ENCODE peak calls at places on chromosomes 5 and 9, in ten cellular contexts. Q, I, P, X, Z, W, T, O, G and R are unnamed samples.

GRCh38 chr5:105101597-105101996 is 1539.0 kb upstream of the NUDT12 start:
- DNase-seq in G (no peak), I (no peak), X (no peak), T (no peak), O (no peak), P (peak), Z (no peak), Q (peak), W (no peak), R (no peak)

GRCh38 chr9:125911861-125912260 is 164.7 kb downstream of the PBX3 start:
- DNase-seq in P (no peak), I (no peak), W (no peak), Z (no peak), Q (no peak), G (no peak), O (no peak), T (no peak), X (peak), R (no peak)

GRCh38 chr5:170818222-170818621 is 34.7 kb downstream of the GABRP start:
- DNase-seq in G (no peak), Q (no peak), P (peak), W (no peak), O (no peak), T (no peak), Z (no peak), X (peak), I (no peak), R (no peak)

GRCh38 chr5:160397492-160397891 is 2.4 kb downstream of the FAM200C start:
- DNase-seq in G (no peak), Z (no peak), Q (no peak), P (no peak), W (no peak), O (no peak), I (no peak), T (no peak), X (no peak), R (no peak)

GRCh38 chr5:360277-361027 is 38.9 kb downstream of the AHRR start:
- DNase-seq in T (no peak), G (no peak), P (no peak), O (no peak), W (no peak), Q (no peak), Z (no peak), X (no peak), I (no peak), R (no peak)

GRCh38 chr9:9820411-9820810 is 792.4 kb downstream of the PTPRD start:
- DNase-seq in Q (no peak), P (peak), Z (no peak), W (no peak), O (no peak), X (no peak), T (no peak), I (no peak), G (no peak), R (no peak)

GRCh38 chr9:3329361-3329760 is 196.4 kb downstream of the RFX3 start:
- DNase-seq in Q (peak), O (no peak), T (no peak), X (peak), W (no peak), I (no peak), P (no peak), G (no peak), Z (no peak), R (no peak)

GRCh38 chr9:104903609-104904008 is 24.3 kb downstream of the ABCA1 start:
- DNase-seq in T (no peak), O (peak), G (no peak), W (no peak), P (peak), Z (no peak), Q (peak), X (peak), I (no peak), R (no peak)

GRCh38 chr5:35488055-35488454 is 129.6 kb upstream of the SPEF2 start:
- DNase-seq in G (no peak), X (no peak), T (no peak), Z (no peak), O (no peak), P (peak), Q (no peak), W (no peak), I (no peak), R (no peak)

GRCh38 chr9:14343948-14344547 is 30.1 kb upstream of the NFIB start:
- DNase-seq in T (no peak), G (no peak), P (no peak), I (no peak), O (no peak), Q (no peak), W (peak), X (no peak), Z (no peak), R (no peak)

GRCh38 chr5:25393321-25393720 is 748.5 kb upstream of the CDH10 start:
- DNase-seq in I (no peak), O (no peak), X (no peak), W (no peak), Q (no peak), T (no peak), P (no peak), G (no peak), Z (no peak), R (no peak)

GRCh38 chr9:127316586-127317383 is 52.2 kb downstream of the GARNL3 start:
- DNase-seq in W (no peak), P (no peak), O (no peak), Q (peak), G (no peak), I (no peak), T (no peak), Z (no peak), X (peak), R (no peak)

GRCh38 chr9:127319366-127320121 is 55.0 kb downstream of the GARNL3 start:
- DNase-seq in T (no peak), Q (no peak), Z (no peak), X (no peak), I (no peak), O (no peak), G (no peak), P (no peak), W (no peak), R (no peak)

GRCh38 chr9:127318651-127319167 is 54.1 kb downstream of the GARNL3 start:
- DNase-seq in X (peak), O (no peak), G (no peak), P (peak), W (peak), I (no peak), Q (peak), T (no peak), Z (no peak), R (no peak)

GRCh38 chr9:127323393-127323792 is 58.8 kb downstream of the GARNL3 start:
- DNase-seq in P (no peak), W (no peak), X (no peak), G (no peak), Q (no peak), T (no peak), I (no peak), Z (no peak), O (no peak), R (no peak)

GRCh38 chr9:127320122-127320378 is 55.5 kb downstream of the GARNL3 start:
- DNase-seq in X (no peak), W (no peak), P (no peak), Z (no peak), O (no peak), I (no peak), Q (no peak), T (no peak), G (no peak), R (no peak)
- H3K4me3 ChIP-seq in X (no peak), W (no peak), P (no peak), Z (no peak), O (no peak), I (no peak), Q (no peak), T (no peak), G (no peak), R (no peak)

DNA sequence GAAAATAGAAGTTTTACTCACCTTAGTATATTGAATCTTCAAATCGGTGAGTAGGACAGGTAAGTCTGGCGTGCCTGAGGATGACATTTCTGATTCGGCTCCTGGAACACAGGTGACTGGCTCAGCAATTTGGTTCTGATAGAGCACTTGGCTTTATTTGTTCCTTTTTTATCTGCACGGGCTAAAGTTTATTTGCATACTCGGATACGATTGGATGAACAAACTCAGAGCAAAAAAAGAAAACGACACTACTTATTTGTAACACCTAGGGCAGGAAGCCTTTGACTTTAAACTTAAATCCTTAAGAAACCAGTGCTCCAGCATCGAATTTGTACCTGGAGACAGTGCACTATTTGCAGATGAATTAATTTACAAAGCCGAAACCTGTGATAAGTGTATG is at the start of gene ALDH1A1:
- DNase-seq in P (peak), Z (peak), O (peak), G (no peak), Q (peak), W (no peak), I (no peak), X (peak), T (no peak), R (peak)
- H3K4me3 ChIP-seq in P (peak), Z (peak), O (no peak), G (peak), Q (peak), W (peak), I (no peak), X (peak), T (no peak), R (no peak)

GRCh38 chr5:124737651-124738050 is 8.8 kb downstream of the ZNF608 start:
- DNase-seq in W (no peak), O (no peak), Z (no peak), P (no peak), G (no peak), I (no peak), X (no peak), T (no peak), Q (no peak), R (no peak)
- H3K4me3 ChIP-seq in W (no peak), O (no peak), Z (no peak), P (no peak), G (no peak), I (no peak), X (no peak), T (no peak), Q (no peak), R (no peak)

DNA sequence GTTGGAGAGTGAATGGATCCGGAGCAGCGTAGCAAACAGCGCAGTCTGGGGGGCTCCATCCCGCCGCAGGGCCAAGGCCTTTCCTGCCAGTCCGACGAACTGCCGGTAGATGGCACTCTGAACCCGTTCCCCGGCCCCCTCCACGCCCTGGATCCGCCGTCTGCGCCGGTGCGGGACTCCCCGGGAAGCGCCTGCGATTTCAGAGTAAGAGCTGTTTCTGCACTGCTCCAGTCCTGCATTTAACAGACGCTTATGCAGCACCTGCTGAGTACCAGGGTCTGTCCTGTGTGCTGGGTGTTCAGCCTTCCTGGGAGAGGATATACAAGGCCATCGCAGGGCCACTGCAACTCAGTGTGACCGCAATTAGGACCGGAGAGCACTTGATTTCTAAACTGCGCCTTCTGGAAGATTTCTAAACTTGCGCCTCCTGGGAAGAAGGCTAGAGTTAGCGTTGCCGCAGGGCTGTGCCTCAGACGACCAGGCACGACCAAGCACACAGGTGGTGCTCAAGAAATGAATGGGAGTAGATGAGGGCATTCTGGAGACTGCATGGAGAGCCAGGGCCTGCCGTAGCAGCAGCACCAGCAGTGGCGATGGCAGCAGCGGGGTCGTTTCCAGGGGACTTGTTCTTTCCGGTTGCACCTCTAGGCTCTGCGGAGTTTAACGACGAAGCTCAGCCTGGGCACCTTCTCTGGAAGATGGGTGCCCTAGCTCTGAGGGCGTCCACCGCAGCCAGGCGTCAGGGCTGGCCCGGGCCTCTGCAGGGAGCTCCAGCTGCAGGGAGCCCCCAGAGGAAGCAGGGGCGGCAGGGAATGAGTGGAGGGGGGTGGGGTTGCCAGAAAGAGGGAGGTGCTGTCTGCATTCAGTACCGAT is 14.3 kb upstream of the TIFAB start:
- DNase-seq in W (peak), G (peak), Z (peak), O (peak), X (peak), T (peak), I (peak), Q (peak), P (peak), R (peak)
- H3K4me3 ChIP-seq in W (peak), G (peak), Z (peak), O (no peak), X (peak), T (peak), I (no peak), Q (no peak), P (peak), R (no peak)

GRCh38 chr9:134193912-134194535 is 29.7 kb upstream of the RNU6ATAC start:
- DNase-seq in W (no peak), T (no peak), G (peak), Z (peak), O (no peak), P (no peak), I (no peak), X (no peak), Q (no peak), R (no peak)
- H3K4me3 ChIP-seq in W (no peak), T (no peak), G (no peak), Z (no peak), O (no peak), P (no peak), I (no peak), X (no peak), Q (no peak), R (no peak)

GRCh38 chr9:112332977-112333638 is at the start of gene PTBP3:
- DNase-seq in X (peak), I (no peak), G (peak), Q (peak), W (peak), O (peak), T (peak), P (peak), Z (peak), R (peak)
- H3K4me3 ChIP-seq in X (peak), I (peak), G (peak), Q (peak), W (peak), O (peak), T (peak), P (peak), Z (peak), R (peak)

DNA sequence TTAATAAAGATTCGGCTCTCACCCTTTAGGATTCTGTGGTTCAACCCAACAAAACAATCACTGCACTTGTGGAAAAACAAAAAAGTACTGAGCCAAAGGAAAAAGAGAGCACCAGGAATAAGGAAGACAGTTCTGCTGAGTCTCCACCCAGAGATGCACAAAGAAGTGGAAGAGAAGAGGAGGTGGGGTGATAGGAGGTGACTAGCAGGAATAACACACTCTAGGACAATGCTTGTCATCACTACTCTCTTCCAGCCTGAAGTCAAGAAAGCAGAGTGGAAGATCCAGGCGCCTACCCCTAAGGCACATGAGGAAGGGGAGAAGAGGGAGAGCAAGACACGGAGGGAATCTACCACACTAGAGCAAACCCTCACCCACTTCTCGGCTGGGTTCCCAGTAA is 1.8 kb downstream of the SLIT3 start:
- DNase-seq in G (no peak), W (no peak), O (no peak), I (no peak), Z (no peak), P (no peak), Q (peak), X (no peak), T (no peak), R (no peak)
- H3K4me3 ChIP-seq in G (no peak), W (peak), O (no peak), I (no peak), Z (no peak), P (no peak), Q (peak), X (peak), T (no peak), R (no peak)

GRCh38 chr9:2144619-2145018 is 129.5 kb downstream of the SMARCA2 start:
- DNase-seq in Z (no peak), I (no peak), X (no peak), G (no peak), W (no peak), Q (no peak), O (no peak), T (no peak), P (no peak), R (no peak)
- H3K4me3 ChIP-seq in Z (no peak), I (no peak), X (no peak), G (no peak), W (no peak), Q (no peak), O (no peak), T (no peak), P (no peak), R (no peak)

GRCh38 chr5:73174100-73174815 is 1.3 kb downstream of the TMEM174 start:
- DNase-seq in W (no peak), T (no peak), P (no peak), X (no peak), Z (no peak), G (no peak), Q (no peak), O (peak), I (no peak), R (no peak)
- H3K4me3 ChIP-seq in W (no peak), T (no peak), P (no peak), X (no peak), Z (no peak), G (no peak), Q (no peak), O (no peak), I (no peak), R (no peak)

DNA sequence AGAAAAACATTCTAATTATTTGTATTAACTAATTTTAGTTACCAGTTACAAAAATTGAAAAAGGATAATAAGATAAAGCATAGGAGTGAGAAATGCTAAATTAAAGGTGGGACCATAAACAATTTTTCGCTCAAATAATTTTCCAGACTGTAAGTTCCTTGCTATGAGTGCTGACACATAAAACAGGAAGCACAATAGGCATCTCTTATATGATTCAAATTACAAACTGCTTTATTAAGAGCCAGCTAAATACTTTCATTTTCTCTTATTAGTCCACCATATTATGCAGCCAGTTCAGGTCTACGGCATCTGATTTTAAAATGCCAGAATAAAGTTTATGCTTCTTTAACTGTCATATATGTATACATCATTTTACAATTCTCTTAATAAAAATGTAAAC is 4.4 kb downstream of the RC3H2 start:
- DNase-seq in X (peak), W (no peak), Q (no peak), T (no peak), O (no peak), G (no peak), P (peak), Z (no peak), I (no peak), R (no peak)
- H3K4me3 ChIP-seq in X (no peak), W (peak), Q (peak), T (no peak), O (no peak), G (no peak), P (no peak), Z (no peak), I (no peak), R (no peak)